ENCODE peak calls at places on chromosomes 16 and 17, in seven cellular contexts. B is RWPE2; R is stimulated activated naive CD8-positive, alpha-beta T cell treated with anti-CD3 and anti-CD28 coated beads, Interleukin-15, amount 100 ng/mL, for 72 hours; U is PC-3; G is anterior cingulate cortex; K is memory B cell; I is pons. V is an unnamed sample.

GRCh38 chr17:44044092-44044491 is 22.4 kb downstream of the LSM12 start:
- DNase-seq in B (no peak), R (no peak), U (peak), G (no peak), K (no peak), I (no peak), V (no peak)

GRCh38 chr17:50905460-50905803 is 39.3 kb upstream of the TOB1 start:
- DNase-seq in B (no peak), R (no peak), U (no peak), G (no peak), K (no peak), I (no peak), V (no peak)

GRCh38 chr16:80969114-80969484 is 37.6 kb downstream of the CMC2 start:
- DNase-seq in B (no peak), R (no peak), U (no peak), G (no peak), K (no peak), I (no peak), V (no peak)

GRCh38 chr17:77490361-77491183 is 349.8 kb downstream of the SEC14L1 start:
- DNase-seq in B (peak), R (no peak), U (no peak), G (no peak), K (no peak), I (no peak), V (no peak)

GRCh38 chr16:63363738-63364137 is 1327.5 kb upstream of the CDH8 start:
- DNase-seq in B (no peak), R (no peak), U (no peak), G (no peak), K (no peak), I (no peak), V (no peak)

GRCh38 chr16:86198201-86199118 is 299.5 kb downstream of the IRF8 start:
- DNase-seq in B (no peak), R (no peak), U (no peak), G (no peak), K (no peak), I (no peak), V (no peak)

GRCh38 chr16:59192551-59193199 is 458.6 kb upstream of the GOT2 start:
- DNase-seq in B (no peak), R (no peak), U (peak), G (no peak), K (no peak), I (peak), V (peak)

GRCh38 chr16:896261-897199 is 74.3 kb downstream of the LMF1 start:
- DNase-seq in B (no peak), R (no peak), U (no peak), G (peak), K (no peak), I (peak), V (no peak)

GRCh38 chr16:72210571-72210970 is 38.6 kb upstream of the PMFBP1 start:
- DNase-seq in B (no peak), R (peak), U (no peak), G (no peak), K (no peak), I (no peak), V (no peak)

GRCh38 chr17:72121164-72122001 is 563 bp downstream of the SOX9 start:
- DNase-seq in B (peak), R (no peak), U (peak), G (peak), K (no peak), I (peak), V (no peak)

GRCh38 chr16:67163164-67163902 is 1.2 kb upstream of the HSF4 start:
- DNase-seq in B (peak), R (peak), U (no peak), G (peak), K (no peak), I (peak), V (no peak)

GRCh38 chr16:81720973-81721907 is 57.9 kb upstream of the PLCG2 start:
- DNase-seq in B (no peak), R (no peak), U (no peak), G (no peak), K (no peak), I (no peak), V (no peak)

GRCh38 chr16:8848231-8848938 is 20.4 kb downstream of the CARHSP1 start:
- DNase-seq in B (no peak), R (no peak), U (no peak), G (no peak), K (no peak), I (no peak), V (no peak)